ENCODE peak calls at places on chromosomes 1 and 21, in seven cellular contexts. F, H, R, U, C, M and I are unnamed samples.

GRCh38 chr1:21623411-21623961 is 45.7 kb downstream of the RAP1GAP start:
- DNase-seq in F (no peak), C (no peak), U (no peak), M (no peak), R (no peak), H (no peak), I (no peak)

GRCh38 chr1:154453577-154454352 is 48.3 kb upstream of the TDRD10 start:
- DNase-seq in U (no peak), H (no peak), M (no peak), R (no peak), F (no peak), C (peak; percentile 73), I (no peak)

GRCh38 chr1:171597203-171597602 is 24.8 kb upstream of the MYOCOS start:
- DNase-seq in M (no peak), C (no peak), R (no peak), F (no peak), H (no peak), U (no peak), I (no peak)

GRCh38 chr21:38505654-38506523 is 7.6 kb upstream of the ERG start:
- DNase-seq in U (peak; percentile 75), H (no peak), M (no peak), C (peak; percentile 89), F (peak; percentile 18), R (no peak), I (no peak)

GRCh38 chr1:107683198-107683657 is 281.8 kb downstream of the VAV3 start:
- DNase-seq in R (no peak), F (no peak), H (no peak), M (no peak), C (no peak), U (no peak), I (no peak)

GRCh38 chr1:32536117-32536516 is 3.1 kb upstream of the ZBTB8A start:
- DNase-seq in H (no peak), U (no peak), C (no peak), M (no peak), F (no peak), R (no peak), I (no peak)

GRCh38 chr1:89633103-89633744 is at the start of gene LRRC8C:
- DNase-seq in F (no peak), M (peak; percentile 61), U (peak; percentile 69), R (no peak), H (peak; percentile 62), C (peak; percentile 51), I (peak; percentile 91)

GRCh38 chr1:156065212-156065611 is 4.3 kb downstream of the RAB25 start:
- DNase-seq in F (no peak), R (no peak), M (no peak), U (no peak), C (no peak), H (no peak), I (no peak)

GRCh38 chr21:37337831-37338230 is 28.7 kb upstream of the DYRK1A start:
- DNase-seq in M (no peak), U (no peak), R (no peak), F (no peak), C (peak; percentile 51), H (no peak), I (no peak)

GRCh38 chr1:6688757-6689156 is 12.9 kb downstream of the DNAJC11 start:
- DNase-seq in M (no peak), R (no peak), H (no peak), U (no peak), C (no peak), F (no peak), I (no peak)

GRCh38 chr1:233304489-233305102 is 9.1 kb upstream of the PCNX2 start:
- DNase-seq in M (no peak), H (no peak), R (no peak), U (peak; percentile 49), F (no peak), C (peak; percentile 53), I (no peak)

GRCh38 chr1:55640708-55641473 is 425.7 kb upstream of the USP24 start:
- DNase-seq in U (peak; percentile 4), C (peak; percentile 83), F (no peak), M (peak; percentile 65), R (no peak), H (no peak), I (no peak)

GRCh38 chr21:38680401-38680800 is 125.3 kb upstream of the ETS2 start:
- DNase-seq in M (no peak), H (no peak), C (no peak), F (no peak), R (no peak), U (no peak), I (no peak)

GRCh38 chr21:17612023-17612564 is 607 bp downstream of the BTG3 start:
- DNase-seq in U (peak; percentile 21), C (peak; percentile 64), H (peak; percentile 16), R (no peak), F (no peak), M (peak; percentile 22), I (no peak)

GRCh38 chr1:203306970-203307541 is 1.7 kb downstream of the BTG2 start:
- DNase-seq in R (no peak), F (no peak), U (no peak), H (peak; percentile 37), M (no peak), C (peak; percentile 38), I (no peak)

GRCh38 chr21:43719748-43720538 is 1.0 kb downstream of the PDXK start:
- DNase-seq in F (no peak), H (no peak), M (no peak), C (no peak), R (peak; percentile 89), U (no peak), I (no peak)

GRCh38 chr1:14804626-14805025 is 206.1 kb downstream of the KAZN start:
- DNase-seq in U (no peak), M (no peak), F (no peak), C (no peak), H (peak; percentile 58), R (no peak), I (no peak)

GRCh38 chr1:76125441-76126215 is 51.1 kb downstream of the ST6GALNAC3 start:
- DNase-seq in U (no peak), M (no peak), H (no peak), F (no peak), R (no peak), C (no peak), I (no peak)

GRCh38 chr1:54323324-54323739 is 82.9 kb downstream of the SSBP3 start:
- DNase-seq in H (peak; percentile 61), M (no peak), R (no peak), C (no peak), U (no peak), F (no peak), I (no peak)

GRCh38 chr1:53572802-53573148 is 113.6 kb downstream of the DMRTB1 start:
- DNase-seq in F (no peak), M (no peak), C (no peak), H (no peak), U (no peak), R (no peak), I (no peak)

GRCh38 chr1:27569506-27570382 is 34.2 kb downstream of the AHDC1 start:
- DNase-seq in R (no peak), C (no peak), H (no peak), F (no peak), U (no peak), M (peak; percentile 21), I (no peak)

GRCh38 chr1:31032266-31032665 is 33.3 kb downstream of the PUM1 start:
- DNase-seq in C (no peak), F (no peak), U (no peak), R (no peak), H (no peak), M (no peak), I (no peak)

GRCh38 chr1:154741327-154741726 is 128.8 kb downstream of the KCNN3 start:
- DNase-seq in M (no peak), C (peak; percentile 78), H (no peak), U (no peak), R (no peak), F (no peak), I (no peak)

GRCh38 chr1:113058861-113059441 is 14.0 kb upstream of the LRIG2 start:
- DNase-seq in F (no peak), R (no peak), M (no peak), C (no peak), H (no peak), U (peak; percentile 50), I (no peak)

GRCh38 chr21:35170244-35170756 is 121.2 kb upstream of the RUNX1 start:
- DNase-seq in R (no peak), H (no peak), C (no peak), M (no peak), U (no peak), F (no peak), I (no peak)

GRCh38 chr1:6124746-6125365 is 55.3 kb downstream of the CHD5 start:
- DNase-seq in C (no peak), R (no peak), M (no peak), U (no peak), H (peak; percentile 7), F (no peak), I (peak; percentile 83)

GRCh38 chr21:36209626-36210171 is 53.1 kb downstream of the DOP1B start:
- DNase-seq in F (peak; percentile 58), C (peak; percentile 77), U (peak; percentile 56), H (peak; percentile 68), M (no peak), R (no peak), I (no peak)
- TF ChIP-seq CTCF in F (peak; percentile 76), C (peak; percentile 55), U (peak; percentile 40), H (peak; percentile 35), M (peak; percentile 63), R (peak; percentile 35), I (peak; percentile 74)

DNA sequence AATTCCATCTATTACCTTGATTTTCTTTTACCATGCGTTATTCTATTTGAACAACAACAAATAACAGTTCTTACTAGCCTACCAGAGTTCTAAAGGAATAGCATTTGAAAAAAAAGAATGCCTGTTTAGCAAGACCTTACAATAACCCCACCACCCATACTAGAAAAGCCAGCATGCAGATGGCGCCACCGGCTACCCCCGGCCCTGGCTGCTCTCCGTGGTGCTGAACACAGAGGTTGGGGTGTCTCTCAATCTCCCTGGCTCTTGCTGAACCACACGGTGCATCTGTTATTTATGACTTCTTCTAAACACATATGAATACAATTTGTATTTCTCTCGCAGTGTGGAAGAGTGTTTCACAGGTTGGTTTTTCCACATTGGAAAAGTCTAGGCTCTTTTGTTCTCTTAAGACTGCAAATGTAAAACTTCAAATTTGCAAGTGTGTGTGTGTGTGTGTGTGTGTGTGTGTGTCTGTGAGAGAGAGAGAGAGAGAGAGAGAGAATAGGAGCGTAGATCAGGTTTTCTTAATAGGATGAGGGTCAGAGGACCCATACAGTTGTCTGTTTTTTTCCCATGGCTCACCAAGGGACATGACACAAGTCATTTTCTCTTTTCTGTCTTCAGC is 13.6 kb downstream of the GRIK3 start:
- DNase-seq in R (no peak), M (no peak), F (no peak), C (no peak), U (peak; percentile 85), H (peak; percentile 85), I (no peak)
- TF ChIP-seq CTCF in R (no peak), M (no peak), F (no peak), C (no peak), U (peak; percentile 2), H (no peak), I (no peak)

DNA sequence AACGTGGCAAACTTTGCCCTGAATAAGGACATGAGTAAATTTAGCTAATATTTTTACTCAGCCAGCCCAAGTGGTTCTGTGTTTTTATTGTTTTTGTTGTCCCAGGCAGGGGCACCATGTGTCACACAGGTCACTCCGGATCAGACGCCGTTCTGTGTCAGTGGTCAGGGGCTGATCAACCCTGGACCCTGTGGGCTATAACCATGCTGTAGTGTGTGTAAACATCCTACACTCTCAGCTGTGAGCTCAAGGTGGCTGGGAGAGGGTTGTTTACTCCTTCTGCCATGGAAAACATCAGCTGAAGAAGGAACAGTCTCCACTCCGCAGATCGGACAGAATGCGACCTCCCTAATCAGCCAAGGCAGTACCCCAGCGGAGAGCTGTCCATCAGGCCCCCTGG is 26.5 kb upstream of the KCNQ4 start:
- DNase-seq in M (no peak), F (no peak), R (no peak), H (no peak), C (no peak), U (no peak), I (no peak)
- TF ChIP-seq CTCF in M (no peak), F (no peak), R (no peak), H (no peak), C (no peak), U (no peak), I (no peak)

GRCh38 chr1:119688810-119689209 is 22.9 kb upstream of the PHGDH start:
- DNase-seq in F (no peak), C (no peak), R (no peak), U (no peak), M (no peak), H (no peak), I (no peak)
- TF ChIP-seq CTCF in F (no peak), C (no peak), R (no peak), U (no peak), M (no peak), H (no peak), I (no peak)